ENCODE peak calls at places on chromosomes 3 and 15, in six cellular contexts. One of them, this sample, is unnamed.

GRCh38 chr15:101258238-101259144 is 6.6 kb upstream of the CHSY1 start:
- DNase-seq in IMR-90: peak; percentile 80
- DNase-seq in transverse colon: peak; percentile 68
- DNase-seq in heart right ventricle: peak; percentile 75
- DNase-seq in NB4: peak; percentile 83
- DNase-seq in A549: peak; percentile 61
- DNase-seq in this sample: peak; percentile 52

GRCh38 chr15:31974154-31974794 is 56.0 kb upstream of the CHRNA7 start:
- DNase-seq in IMR-90: no peak
- DNase-seq in transverse colon: no peak
- DNase-seq in heart right ventricle: no peak
- DNase-seq in NB4: no peak
- DNase-seq in A549: no peak
- DNase-seq in this sample: no peak

GRCh38 chr3:97914390-97914789 is 57.8 kb downstream of the RIOX2 start:
- DNase-seq in IMR-90: peak; percentile 42
- DNase-seq in transverse colon: no peak
- DNase-seq in heart right ventricle: no peak
- DNase-seq in NB4: peak; percentile 62
- DNase-seq in A549: no peak
- DNase-seq in this sample: no peak

GRCh38 chr3:63724987-63725386 is 72.5 kb downstream of the SNTN start:
- DNase-seq in IMR-90: peak; percentile 87
- DNase-seq in transverse colon: no peak
- DNase-seq in heart right ventricle: no peak
- DNase-seq in NB4: no peak
- DNase-seq in A549: peak; percentile 1
- DNase-seq in this sample: peak; percentile 17

GRCh38 chr3:59595830-59596229 is 546.0 kb upstream of the CFAP20DC start:
- DNase-seq in IMR-90: no peak
- DNase-seq in transverse colon: no peak
- DNase-seq in heart right ventricle: no peak
- DNase-seq in NB4: no peak
- DNase-seq in A549: no peak
- DNase-seq in this sample: no peak

GRCh38 chr3:151976211-151977050 is 103.0 kb downstream of the SUCNR1 start:
- DNase-seq in IMR-90: peak; percentile 96
- DNase-seq in transverse colon: no peak
- DNase-seq in heart right ventricle: no peak
- DNase-seq in NB4: peak; percentile 59
- DNase-seq in A549: peak; percentile 37
- DNase-seq in this sample: no peak

GRCh38 chr15:52735231-52736089 is 54.7 kb downstream of the ONECUT1 start:
- DNase-seq in IMR-90: peak; percentile 71
- DNase-seq in transverse colon: peak; percentile 70
- DNase-seq in heart right ventricle: peak; percentile 74
- DNase-seq in NB4: peak; percentile 80
- DNase-seq in A549: peak; percentile 83
- DNase-seq in this sample: no peak

GRCh38 chr3:70943886-70944285 is 631.4 kb upstream of the MDFIC2 start:
- DNase-seq in IMR-90: no peak
- DNase-seq in transverse colon: no peak
- DNase-seq in heart right ventricle: no peak
- DNase-seq in NB4: no peak
- DNase-seq in A549: no peak
- DNase-seq in this sample: no peak

GRCh38 chr3:5428607-5429516 is 241.4 kb downstream of the EDEM1 start:
- DNase-seq in IMR-90: no peak
- DNase-seq in transverse colon: no peak
- DNase-seq in heart right ventricle: no peak
- DNase-seq in NB4: peak; percentile 50
- DNase-seq in A549: no peak
- DNase-seq in this sample: no peak

GRCh38 chr3:9986230-9986725 is 363 bp downstream of the EMC3 start:
- DNase-seq in IMR-90: no peak
- DNase-seq in transverse colon: no peak
- DNase-seq in heart right ventricle: no peak
- DNase-seq in NB4: no peak
- DNase-seq in A549: no peak
- DNase-seq in this sample: no peak

GRCh38 chr3:189238071-189238470 is 66.3 kb downstream of the TPRG1 start:
- DNase-seq in IMR-90: no peak
- DNase-seq in transverse colon: no peak
- DNase-seq in heart right ventricle: no peak
- DNase-seq in NB4: no peak
- DNase-seq in A549: no peak
- DNase-seq in this sample: no peak

GRCh38 chr3:185552358-185552877 is at the start of gene LIPH:
- DNase-seq in IMR-90: peak; percentile 30
- DNase-seq in transverse colon: peak; percentile 82
- DNase-seq in heart right ventricle: no peak
- DNase-seq in NB4: peak; percentile 70
- DNase-seq in A549: peak; percentile 48
- DNase-seq in this sample: no peak

GRCh38 chr3:41363830-41364523 is 164.7 kb downstream of the CTNNB1 start:
- DNase-seq in IMR-90: no peak
- DNase-seq in transverse colon: no peak
- DNase-seq in heart right ventricle: no peak
- DNase-seq in NB4: no peak
- DNase-seq in A549: no peak
- DNase-seq in this sample: no peak

GRCh38 chr3:55327131-55327920 is 159.8 kb downstream of the WNT5A start:
- DNase-seq in IMR-90: peak; percentile 95
- DNase-seq in transverse colon: no peak
- DNase-seq in heart right ventricle: no peak
- DNase-seq in NB4: no peak
- DNase-seq in A549: no peak
- DNase-seq in this sample: no peak

DNA sequence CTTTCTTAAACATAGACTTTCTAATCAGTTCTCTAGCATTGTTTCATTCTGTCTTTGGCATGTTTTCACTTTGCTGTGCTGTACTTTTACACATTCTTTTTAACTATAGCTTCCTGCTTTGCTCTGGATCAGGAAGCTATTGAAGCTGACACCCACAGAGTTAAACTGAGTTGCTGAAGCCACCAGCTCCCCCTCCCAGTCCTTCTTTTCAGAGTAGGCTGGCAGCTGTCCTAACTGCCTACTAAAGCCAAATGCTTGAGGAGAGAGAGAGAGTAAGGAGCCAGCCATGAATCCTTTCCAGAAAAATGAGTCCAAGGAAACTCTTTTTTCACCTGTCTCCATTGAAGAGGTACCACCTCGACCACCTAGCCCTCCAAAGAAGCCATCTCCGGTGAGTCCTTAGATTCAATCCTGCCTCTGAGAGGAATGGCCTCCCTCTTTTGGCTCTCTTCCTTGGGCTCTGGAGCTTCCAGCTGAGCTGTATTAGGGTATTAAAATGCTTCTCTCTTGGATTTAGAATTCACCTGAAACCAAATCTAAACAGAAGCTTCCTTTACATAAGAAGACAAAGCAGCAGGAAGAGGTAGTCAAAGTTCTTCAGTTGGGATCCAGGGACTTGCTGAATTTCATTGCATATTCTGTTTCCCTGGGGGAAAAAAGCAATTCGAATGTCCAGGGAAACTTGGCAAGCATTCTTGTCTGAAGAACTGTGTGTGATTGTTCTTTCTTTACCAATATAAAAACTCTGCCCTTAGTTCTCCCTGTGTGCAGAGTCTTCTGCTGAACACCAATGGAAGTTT is at the start of gene SLC15A2:
- DNase-seq in IMR-90: no peak
- DNase-seq in transverse colon: no peak
- DNase-seq in heart right ventricle: peak; percentile 38
- DNase-seq in NB4: no peak
- DNase-seq in A549: no peak
- DNase-seq in this sample: peak; percentile 37
- H3K4me3 ChIP-seq in IMR-90: no peak within 1 kb of the TSS
- H3K4me3 ChIP-seq in transverse colon: no peak within 1 kb of the TSS
- H3K4me3 ChIP-seq in heart right ventricle: peak within 1 kb of the TSS; percentile 39
- H3K4me3 ChIP-seq in NB4: no peak within 1 kb of the TSS
- H3K4me3 ChIP-seq in A549: no peak within 1 kb of the TSS
- H3K4me3 ChIP-seq in this sample: no peak within 1 kb of the TSS

GRCh38 chr3:196976891-196977420 is 8.3 kb upstream of the PIGZ start:
- DNase-seq in IMR-90: no peak
- DNase-seq in transverse colon: no peak
- DNase-seq in heart right ventricle: no peak
- DNase-seq in NB4: no peak
- DNase-seq in A549: no peak
- DNase-seq in this sample: no peak
- TF ChIP-seq CTCF in IMR-90: no peak
- TF ChIP-seq CTCF in transverse colon: no peak
- TF ChIP-seq CTCF in heart right ventricle: no peak
- TF ChIP-seq CTCF in NB4: no peak
- TF ChIP-seq CTCF in A549: no peak
- TF ChIP-seq CTCF in this sample: no peak

GRCh38 chr3:186570096-186570940 is at the start of gene DNAJB11:
- DNase-seq in IMR-90: peak; percentile 100
- DNase-seq in transverse colon: peak; percentile 99
- DNase-seq in heart right ventricle: peak; percentile 99
- DNase-seq in NB4: peak; percentile 100
- DNase-seq in A549: peak; percentile 97
- DNase-seq in this sample: peak; percentile 99

GRCh38 chr3:186570941-186571643 is 572 bp downstream of the DNAJB11 start:
- DNase-seq in IMR-90: no peak
- DNase-seq in transverse colon: peak; percentile 11
- DNase-seq in heart right ventricle: no peak
- DNase-seq in NB4: peak; percentile 7
- DNase-seq in A549: no peak
- DNase-seq in this sample: no peak

GRCh38 chr3:186569779-186570095 is 783 bp upstream of the DNAJB11 start:
- DNase-seq in IMR-90: no peak
- DNase-seq in transverse colon: no peak
- DNase-seq in heart right ventricle: no peak
- DNase-seq in NB4: no peak
- DNase-seq in A549: no peak
- DNase-seq in this sample: no peak

GRCh38 chr3:186567072-186567921 is at the start of gene TBCCD1:
- DNase-seq in IMR-90: peak; percentile 83
- DNase-seq in transverse colon: peak; percentile 95
- DNase-seq in heart right ventricle: peak; percentile 91
- DNase-seq in NB4: peak; percentile 93
- DNase-seq in A549: peak; percentile 60
- DNase-seq in this sample: peak; percentile 94

DNA sequence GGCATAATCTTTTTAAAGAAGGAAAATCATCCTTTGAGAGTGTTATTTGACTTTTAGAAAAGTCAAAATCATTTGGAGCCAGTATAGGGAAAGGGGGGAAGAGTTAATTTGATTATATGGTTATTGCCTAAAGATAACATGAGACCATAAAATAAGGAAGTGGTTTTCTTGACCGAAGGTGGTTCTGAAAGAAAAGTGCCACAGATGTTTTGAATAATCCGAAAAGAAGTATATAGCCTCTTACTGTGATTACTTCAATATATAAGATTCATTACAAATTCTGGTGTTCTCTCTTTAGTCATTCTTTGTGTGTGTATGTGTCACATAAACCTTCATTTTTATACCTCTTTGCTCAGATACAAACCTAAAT is 1.1 kb downstream of the DNAJB11 start:
- DNase-seq in IMR-90: no peak
- DNase-seq in transverse colon: no peak
- DNase-seq in heart right ventricle: no peak
- DNase-seq in NB4: peak; percentile 9
- DNase-seq in A549: no peak
- DNase-seq in this sample: no peak
- H3K4me3 ChIP-seq in IMR-90: no peak overlapping the region
- H3K4me3 ChIP-seq in transverse colon: peak overlapping the region; percentile 78
- H3K4me3 ChIP-seq in heart right ventricle: peak overlapping the region; percentile 88
- H3K4me3 ChIP-seq in NB4: peak overlapping the region; percentile 99
- H3K4me3 ChIP-seq in A549: peak overlapping the region; percentile 85
- H3K4me3 ChIP-seq in this sample: no peak overlapping the region

DNA sequence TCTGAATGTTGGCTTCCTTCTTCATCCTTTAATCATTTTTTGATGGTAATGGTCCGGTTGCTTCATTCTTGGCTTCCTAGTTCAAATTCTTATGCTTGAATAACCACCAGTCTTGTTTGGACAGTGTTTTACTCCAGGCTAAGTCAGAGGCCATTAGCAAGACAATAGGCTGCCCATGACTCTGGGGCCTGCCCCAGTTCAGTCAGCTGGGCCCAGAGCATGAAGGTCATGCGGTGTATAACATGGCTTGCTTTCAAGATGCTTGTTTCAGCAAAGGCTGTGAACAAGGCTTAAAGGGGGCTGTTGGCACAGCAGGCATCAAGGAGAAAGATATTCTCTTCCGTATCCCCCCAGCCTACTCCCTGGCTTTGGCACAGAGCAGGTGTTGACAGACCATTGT is 13.7 kb downstream of the TM4SF18 start:
- DNase-seq in IMR-90: no peak
- DNase-seq in transverse colon: no peak
- DNase-seq in heart right ventricle: no peak
- DNase-seq in NB4: no peak
- DNase-seq in A549: no peak
- DNase-seq in this sample: no peak
- TF ChIP-seq CTCF in IMR-90: no peak
- TF ChIP-seq CTCF in transverse colon: no peak
- TF ChIP-seq CTCF in heart right ventricle: no peak
- TF ChIP-seq CTCF in NB4: no peak
- TF ChIP-seq CTCF in A549: no peak
- TF ChIP-seq CTCF in this sample: no peak

GRCh38 chr15:58742022-58742421 is 7.5 kb downstream of the ADAM10 start:
- DNase-seq in IMR-90: peak; percentile 56
- DNase-seq in transverse colon: no peak
- DNase-seq in heart right ventricle: no peak
- DNase-seq in NB4: no peak
- DNase-seq in A549: no peak
- DNase-seq in this sample: no peak
- H3K4me3 ChIP-seq in IMR-90: peak overlapping the region; percentile 1
- H3K4me3 ChIP-seq in transverse colon: no peak overlapping the region
- H3K4me3 ChIP-seq in heart right ventricle: no peak overlapping the region
- H3K4me3 ChIP-seq in NB4: no peak overlapping the region
- H3K4me3 ChIP-seq in A549: no peak overlapping the region
- H3K4me3 ChIP-seq in this sample: no peak overlapping the region

DNA sequence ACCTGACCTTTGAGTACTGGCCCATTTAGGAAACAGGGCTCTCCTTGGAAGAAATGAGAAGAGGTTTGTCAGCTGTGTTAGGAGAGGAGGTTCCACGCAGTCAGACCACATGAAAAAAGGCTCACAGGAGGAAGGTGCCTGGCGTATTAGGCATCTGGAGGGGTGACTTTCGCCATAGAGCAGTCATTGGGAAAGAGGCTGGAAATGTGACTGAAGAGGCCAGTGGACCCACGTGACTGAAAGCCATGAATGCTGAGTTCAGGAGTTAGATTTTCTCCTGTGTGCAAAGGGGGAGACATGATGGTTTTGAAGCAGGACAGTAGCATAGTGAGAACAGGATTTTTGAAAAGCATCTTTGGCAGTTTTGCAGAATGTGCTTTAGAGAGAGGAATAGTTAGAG is 29.7 kb upstream of the RNF7 start:
- DNase-seq in IMR-90: peak; percentile 6
- DNase-seq in transverse colon: no peak
- DNase-seq in heart right ventricle: no peak
- DNase-seq in NB4: no peak
- DNase-seq in A549: no peak
- DNase-seq in this sample: no peak
- TF ChIP-seq CTCF in IMR-90: no peak
- TF ChIP-seq CTCF in transverse colon: no peak
- TF ChIP-seq CTCF in heart right ventricle: no peak
- TF ChIP-seq CTCF in NB4: no peak
- TF ChIP-seq CTCF in A549: no peak
- TF ChIP-seq CTCF in this sample: no peak

This sample was measured in pancreas.